ENCODE peak calls at places on chromosomes 7 and 10, in six cellular contexts. V, Q, O, N, C and X are unnamed samples.

GRCh38 chr7:50560865-50561351 is 4.3 kb downstream of the DDC start:
- DNase-seq in V (no peak), Q (no peak), O (no peak), N (no peak), C (peak; percentile 44), X (no peak)

GRCh38 chr7:143296686-143297085 is 8.5 kb downstream of the CASP2 start:
- DNase-seq in V (no peak), Q (no peak), O (no peak), N (no peak), C (no peak), X (no peak)

GRCh38 chr10:112467541-112468075 is 20.6 kb downstream of the VTI1A start:
- DNase-seq in V (no peak), Q (no peak), O (no peak), N (no peak), C (no peak), X (no peak)

GRCh38 chr7:129831424-129832058 is 121.2 kb downstream of the UBE2H start:
- DNase-seq in V (no peak), Q (peak; percentile 98), O (peak; percentile 86), N (no peak), C (no peak), X (no peak)

GRCh38 chr10:34647848-34648247 is 167.2 kb downstream of the PARD3 start:
- DNase-seq in V (no peak), Q (no peak), O (no peak), N (no peak), C (no peak), X (no peak)

GRCh38 chr10:71647526-71648354 is 71.8 kb downstream of the C10orf105 start:
- DNase-seq in V (no peak), Q (peak; percentile 10), O (peak; percentile 43), N (no peak), C (peak; percentile 75), X (no peak)

GRCh38 chr7:34575006-34575405 is 83.0 kb upstream of the NPSR1 start:
- DNase-seq in V (no peak), Q (no peak), O (no peak), N (no peak), C (peak; percentile 9), X (no peak)

GRCh38 chr7:104938741-104939390 is 75.1 kb upstream of the KMT2E start:
- DNase-seq in V (no peak), Q (no peak), O (no peak), N (no peak), C (no peak), X (no peak)